ENCODE peak calls at places on chromosomes 13 and 19, in four cellular contexts. A is thoracic aorta, D is aorta, W is fibroblast of lung. J is an unnamed sample.

GRCh38 chr13:103130681-103131210 is 64.5 kb upstream of the SLC10A2 start:
- DNase-seq in D (no peak), W (no peak), A (no peak), J (no peak)

GRCh38 chr19:29666634-29667389 is 1.6 kb downstream of the PLEKHF1 start:
- DNase-seq in D (peak), W (peak), A (no peak), J (peak)

GRCh38 chr13:31605076-31605858 is 134.1 kb upstream of the RXFP2 start:
- DNase-seq in D (no peak), W (no peak), A (no peak), J (no peak)

GRCh38 chr19:12994701-12995595 is at the start of gene NFIX:
- DNase-seq in A (no peak), W (peak), D (peak), J (no peak)

GRCh38 chr19:51809787-51810186 is 14.8 kb downstream of the FPR3 start:
- DNase-seq in A (no peak), W (no peak), D (no peak), J (no peak)

GRCh38 chr13:48189122-48189521 is 43.9 kb upstream of the ITM2B start:
- DNase-seq in A (no peak), D (no peak), W (no peak), J (no peak)

GRCh38 chr13:110841846-110842245 is 73.0 kb downstream of the ANKRD10 start:
- DNase-seq in W (no peak), A (no peak), D (no peak), J (no peak)

GRCh38 chr13:44879452-44880058 is 109.7 kb downstream of the NUFIP1 start:
- DNase-seq in A (no peak), W (peak), D (no peak), J (no peak)

GRCh38 chr19:1453525-1454371 is 3.8 kb downstream of the APC2 start:
- DNase-seq in D (no peak), W (no peak), A (no peak), J (no peak)

J was measured in astrocyte of the cerebellum.